ENCODE peak calls at places on chromosomes 1 and 21, in seven cellular contexts. J is H54, B is uterus, Q is gastrocnemius medialis, I is heart left ventricle, V is Peyer's patch, R is GM12891. Y is an unnamed sample.

GRCh38 chr1:219900201-219900600 is 28.2 kb downstream of the SLC30A10 start:
- DNase-seq in J (no peak), Q (no peak), B (no peak), V (no peak), R (no peak), I (no peak), Y (no peak)

GRCh38 chr1:165896277-165896676 is 68.9 kb downstream of the UCK2 start:
- DNase-seq in V (no peak), J (peak), Q (peak), B (no peak), R (no peak), I (no peak), Y (no peak)

GRCh38 chr21:38993561-38993960 is 187.8 kb downstream of the ETS2 start:
- DNase-seq in J (peak), Q (peak), I (peak), V (peak), R (no peak), B (peak), Y (peak)

GRCh38 chr1:32521165-32521564 is 18.1 kb upstream of the ZBTB8A start:
- DNase-seq in I (no peak), R (no peak), J (no peak), V (no peak), Q (no peak), B (no peak), Y (no peak)

GRCh38 chr1:36251794-36252481 is 27.7 kb downstream of the THRAP3 start:
- DNase-seq in V (no peak), J (no peak), R (no peak), I (no peak), Q (peak), B (no peak), Y (no peak)

GRCh38 chr1:92980732-92981647 is 19.7 kb upstream of the DIPK1A start:
- DNase-seq in B (no peak), J (no peak), V (no peak), R (no peak), I (no peak), Q (no peak), Y (no peak)

GRCh38 chr1:71015745-71016144 is 31.9 kb downstream of the PTGER3 start:
- DNase-seq in B (no peak), I (no peak), J (no peak), Q (no peak), V (no peak), R (no peak), Y (no peak)

GRCh38 chr1:228077565-228078330 is 4.8 kb upstream of the ARF1 start:
- DNase-seq in Q (peak), R (no peak), J (no peak), I (peak), B (peak), V (no peak), Y (no peak)

GRCh38 chr21:44950351-44950750 is 10.5 kb downstream of the SLX9 start:
- DNase-seq in J (no peak), Q (peak), I (no peak), B (no peak), R (no peak), V (no peak), Y (no peak)

GRCh38 chr1:53557830-53558784 is 98.9 kb downstream of the DMRTB1 start:
- DNase-seq in R (no peak), J (no peak), I (no peak), B (peak), Q (peak), V (peak), Y (no peak)

GRCh38 chr1:95236784-95237575 is 3.0 kb downstream of the RWDD3 start:
- DNase-seq in J (no peak), R (no peak), Q (no peak), V (no peak), I (no peak), B (no peak), Y (no peak)

GRCh38 chr1:95232646-95233320 is 1.2 kb upstream of the RWDD3 start:
- DNase-seq in Q (no peak), R (no peak), J (no peak), V (no peak), B (peak), I (no peak), Y (no peak)

GRCh38 chr1:95233321-95233736 is 681 bp upstream of the RWDD3 start:
- DNase-seq in R (no peak), V (peak), I (peak), Q (peak), J (peak), B (peak), Y (peak)

GRCh38 chr1:95230768-95231191 is 3.2 kb upstream of the RWDD3 start:
- DNase-seq in Q (no peak), B (no peak), J (no peak), R (no peak), V (no peak), I (no peak), Y (peak)

GRCh38 chr1:95233737-95234493 is at the start of gene RWDD3:
- DNase-seq in R (peak), J (peak), Q (peak), I (peak), V (peak), B (peak), Y (peak)
- TF ChIP-seq POLR2A in R (peak), J (peak), Q (peak), I (peak), V (peak), B (peak), Y (no peak)

GRCh38 chr1:30757976-30758688 is 558 bp upstream of the LAPTM5 start:
- DNase-seq in I (no peak), Q (no peak), B (no peak), J (no peak), R (no peak), V (no peak), Y (no peak)

GRCh38 chr1:30756545-30757195 is 904 bp downstream of the LAPTM5 start:
- DNase-seq in Q (peak), J (peak), R (no peak), V (peak), B (no peak), I (peak), Y (peak)

GRCh38 chr1:30756206-30756544 is 1.4 kb downstream of the LAPTM5 start:
- DNase-seq in I (no peak), R (no peak), J (no peak), B (no peak), Q (no peak), V (no peak), Y (no peak)

GRCh38 chr1:30758785-30759380 is 1.3 kb upstream of the LAPTM5 start:
- DNase-seq in V (no peak), Q (no peak), R (no peak), I (no peak), J (peak), B (no peak), Y (no peak)

DNA sequence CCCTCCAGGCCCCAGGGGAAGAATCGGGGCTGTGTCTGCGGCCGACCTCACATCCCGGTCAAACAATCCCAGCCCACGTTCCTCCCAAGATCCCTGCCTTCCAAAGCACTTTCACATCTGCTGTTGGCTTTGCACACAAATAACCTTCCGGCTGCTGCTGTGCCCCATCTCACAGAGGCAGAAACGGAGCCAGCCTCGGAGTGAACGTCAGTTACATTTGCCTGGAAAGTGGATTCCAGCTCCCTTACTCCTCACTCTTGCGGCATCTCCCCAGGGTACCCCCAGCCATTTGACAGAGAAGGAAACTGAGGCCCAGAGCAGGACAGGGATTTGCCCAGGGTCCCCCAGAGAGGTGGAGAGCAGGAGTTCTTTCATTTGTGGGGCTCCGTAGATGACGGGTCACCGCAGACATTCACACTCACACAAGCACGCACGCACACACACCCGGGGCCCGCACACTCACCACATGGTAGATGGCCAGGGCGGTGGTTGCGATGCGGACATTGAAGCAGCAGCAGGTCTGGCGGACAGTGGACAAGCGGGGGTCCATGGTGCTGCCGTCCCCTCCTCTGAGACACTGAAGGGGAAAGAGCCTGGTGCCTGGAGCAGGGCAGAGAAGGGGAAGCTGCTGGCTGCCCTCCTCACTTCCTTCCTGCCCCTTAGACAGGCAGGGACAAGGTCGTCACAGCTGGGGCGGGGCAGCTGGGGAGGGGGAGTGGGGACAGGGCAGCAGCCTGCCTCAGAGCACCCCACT is at the start of gene LAPTM5:
- DNase-seq in R (no peak), Q (peak), J (no peak), V (peak), B (peak), I (peak), Y (peak)
- TF ChIP-seq POLR2A in R (peak), Q (peak), J (no peak), V (peak), B (no peak), I (peak), Y (no peak)

DNA sequence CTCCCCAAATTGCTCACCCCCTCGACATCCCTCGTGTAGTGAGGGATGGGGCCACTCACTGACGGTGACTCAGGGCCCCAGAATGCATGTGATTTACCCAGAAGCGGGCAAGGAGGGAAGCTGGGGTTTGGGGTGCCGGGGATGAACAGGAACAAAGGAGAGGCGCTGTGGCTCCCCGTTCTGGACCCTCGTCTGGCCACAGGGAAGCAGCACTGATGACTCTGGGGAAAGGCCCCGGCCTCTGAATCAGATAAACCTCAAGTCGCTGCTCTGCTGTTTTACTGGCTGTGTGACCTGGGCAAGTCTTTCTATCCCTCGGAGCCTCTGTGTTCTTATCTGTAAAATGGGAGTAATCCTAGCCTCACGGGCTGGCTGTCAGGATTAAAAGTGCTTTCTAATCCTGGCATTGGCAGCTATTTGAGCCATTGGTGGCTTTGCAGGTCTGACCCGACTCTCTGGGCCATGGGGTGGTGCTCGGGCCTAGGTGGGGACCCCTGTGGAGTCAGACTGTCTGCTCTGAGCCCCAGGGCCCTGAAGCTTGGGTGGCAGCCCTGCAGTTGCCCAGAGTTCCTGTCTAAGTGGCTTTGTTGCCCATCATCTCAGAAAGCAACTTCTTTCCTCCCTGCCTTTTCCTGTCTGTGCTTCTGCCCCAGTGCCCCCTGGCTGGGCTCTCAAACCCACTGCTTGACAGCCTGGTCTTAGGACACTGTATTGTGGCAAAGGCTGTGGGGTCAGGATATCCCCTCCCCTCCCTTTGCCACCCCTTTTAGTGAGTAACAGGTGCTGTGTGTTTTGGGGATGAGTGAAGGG is 5.5 kb downstream of the TNFRSF1B start:
- DNase-seq in V (no peak), I (no peak), B (no peak), J (no peak), R (no peak), Q (no peak), Y (no peak)
- TF ChIP-seq POLR2A in V (no peak), I (no peak), B (no peak), J (no peak), R (no peak), Q (no peak), Y (no peak)

GRCh38 chr1:11037740-11038182 is 9.3 kb downstream of the MASP2 start:
- DNase-seq in B (peak), Q (peak), R (peak), I (peak), J (peak), V (peak), Y (peak)
- TF ChIP-seq POLR2A in B (no peak), Q (no peak), R (no peak), I (no peak), J (no peak), V (no peak), Y (no peak)

GRCh38 chr1:64755356-64755755 is 10.5 kb downstream of the RAVER2 start:
- DNase-seq in B (no peak), Q (no peak), V (no peak), R (no peak), I (no peak), J (no peak), Y (no peak)
- TF ChIP-seq POLR2A in B (no peak), Q (no peak), V (no peak), R (no peak), I (no peak), J (no peak), Y (no peak)